ENCODE peak calls at places on chromosomes 4 and X, in nine cellular contexts. Q, C, K, G, R, N, P, A and F are unnamed samples.
A peak's percentile ranks its signal among the peaks of the same experiment; 100 is the strongest.

GRCh38 chr4:86506591-86506990 is 87.5 kb upstream of the PTPN13 start:
- DNase-seq in Q (no peak), C (no peak), K (no peak), G (no peak), R (no peak), N (no peak), P (no peak), A (no peak), F (peak; percentile 14)

GRCh38 chrX:31268359-31268758 is 196.5 kb upstream of the FTHL17 start:
- DNase-seq in Q (no peak), C (no peak), K (no peak), G (no peak), R (no peak), N (no peak), P (no peak), A (peak; percentile 16), F (peak; percentile 15)

GRCh38 chr4:42655921-42656735 is 777 bp downstream of the ATP8A1 start:
- DNase-seq in Q (no peak), C (peak; percentile 86), K (no peak), G (peak; percentile 72), R (peak; percentile 54), N (peak; percentile 8), P (peak; percentile 81), A (no peak), F (no peak)

GRCh38 chr4:38509551-38509950 is 154.4 kb upstream of the KLF3 start:
- DNase-seq in Q (no peak), C (peak; percentile 65), K (no peak), G (no peak), R (no peak), N (no peak), P (no peak), A (no peak), F (no peak)

GRCh38 chrX:110173192-110174175 is 144.4 kb downstream of the AMMECR1 start:
- DNase-seq in Q (no peak), C (no peak), K (no peak), G (no peak), R (peak; percentile 14), N (no peak), P (no peak), A (peak; percentile 23), F (peak; percentile 18)

GRCh38 chr4:20305976-20306375 is 54.3 kb downstream of the SLIT2 start:
- DNase-seq in Q (no peak), C (no peak), K (no peak), G (no peak), R (no peak), N (no peak), P (no peak), A (peak; percentile 59), F (peak; percentile 71)

GRCh38 chr4:40395908-40396806 is 61.0 kb downstream of the CHRNA9 start:
- DNase-seq in Q (no peak), C (no peak), K (no peak), G (peak; percentile 40), R (peak; percentile 98), N (no peak), P (no peak), A (no peak), F (peak; percentile 17)

GRCh38 chr4:169485084-169485483 is 127.3 kb downstream of the NEK1 start:
- DNase-seq in Q (peak; percentile 38), C (no peak), K (no peak), G (no peak), R (no peak), N (no peak), P (no peak), A (peak; percentile 63), F (peak; percentile 43)

GRCh38 chr4:2535386-2536192 is 858 bp upstream of the FAM193A start:
- DNase-seq in Q (no peak), C (peak; percentile 68), K (no peak), G (peak; percentile 72), R (peak; percentile 49), N (peak; percentile 57), P (peak; percentile 90), A (peak; percentile 5), F (peak; percentile 41)

GRCh38 chr4:44150091-44150576 is 298.5 kb downstream of the KCTD8 start:
- DNase-seq in Q (no peak), C (no peak), K (no peak), G (no peak), R (no peak), N (no peak), P (no peak), A (peak; percentile 66), F (peak; percentile 80)

GRCh38 chr4:85776579-85776978 is 301.6 kb downstream of the ARHGAP24 start:
- DNase-seq in Q (no peak), C (peak; percentile 32), K (no peak), G (no peak), R (no peak), N (no peak), P (no peak), A (peak; percentile 71), F (peak; percentile 72)

GRCh38 chr4:143358923-143359694 is 22.4 kb downstream of the GAB1 start:
- DNase-seq in Q (no peak), C (peak; percentile 80), K (peak; percentile 61), G (peak; percentile 60), R (peak; percentile 87), N (no peak), P (no peak), A (peak; percentile 93), F (peak; percentile 82)

GRCh38 chr4:143358419-143358818 is 21.7 kb downstream of the GAB1 start:
- DNase-seq in Q (no peak), C (no peak), K (no peak), G (no peak), R (no peak), N (no peak), P (no peak), A (no peak), F (no peak)

GRCh38 chr4:143362392-143363046 is 25.8 kb downstream of the GAB1 start:
- DNase-seq in Q (no peak), C (peak; percentile 49), K (no peak), G (no peak), R (no peak), N (no peak), P (no peak), A (no peak), F (no peak)

GRCh38 chr4:143359794-143360193 is 23.1 kb downstream of the GAB1 start:
- DNase-seq in Q (no peak), C (no peak), K (no peak), G (no peak), R (no peak), N (no peak), P (no peak), A (no peak), F (no peak)

DNA sequence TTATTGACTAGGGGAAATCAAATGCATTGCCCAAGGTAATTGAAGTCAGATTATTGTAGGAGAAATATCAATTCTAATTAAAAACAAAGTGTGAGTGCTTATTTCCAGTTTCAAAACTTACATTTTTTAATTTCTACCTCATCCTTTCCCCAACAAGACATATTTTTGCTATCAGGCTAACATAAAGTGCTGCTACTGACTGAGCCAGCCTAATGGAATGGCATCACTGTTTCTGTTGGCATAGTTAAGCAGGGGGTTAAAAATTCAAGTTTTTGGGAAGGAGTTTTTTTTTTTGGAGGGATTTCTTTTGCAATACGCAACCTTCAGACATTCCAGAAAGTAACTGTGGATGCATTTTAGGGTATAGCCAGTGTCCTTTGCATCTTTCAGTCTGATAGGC is 24.2 kb downstream of the GAB1 start:
- DNase-seq in Q (no peak), C (no peak), K (no peak), G (no peak), R (no peak), N (no peak), P (no peak), A (no peak), F (peak; percentile 70)
- H3K4me3 ChIP-seq in Q (no peak overlapping the region), C (no peak overlapping the region), K (no peak overlapping the region), G (no peak overlapping the region), R (no peak overlapping the region), N (no peak overlapping the region), P (no peak overlapping the region), A (no peak overlapping the region), F (no peak overlapping the region)

GRCh38 chr4:183987987-183988392 is 82.9 kb downstream of the STOX2 start:
- DNase-seq in Q (peak; percentile 47), C (no peak), K (peak; percentile 31), G (peak; percentile 54), R (peak; percentile 63), N (peak; percentile 83), P (peak; percentile 78), A (peak; percentile 95), F (peak; percentile 92)

GRCh38 chr4:183987529-183987946 is 82.4 kb downstream of the STOX2 start:
- DNase-seq in Q (peak; percentile 23), C (no peak), K (no peak), G (peak; percentile 77), R (peak; percentile 52), N (peak; percentile 60), P (peak; percentile 90), A (peak; percentile 91), F (peak; percentile 91)

GRCh38 chr4:183989471-183989870 is 84.4 kb downstream of the STOX2 start:
- DNase-seq in Q (peak; percentile 8), C (no peak), K (no peak), G (no peak), R (no peak), N (no peak), P (no peak), A (peak; percentile 83), F (peak; percentile 95)

GRCh38 chr4:183989931-183990330 is 84.8 kb downstream of the STOX2 start:
- DNase-seq in Q (no peak), C (no peak), K (no peak), G (no peak), R (no peak), N (no peak), P (no peak), A (peak; percentile 40), F (no peak)

DNA sequence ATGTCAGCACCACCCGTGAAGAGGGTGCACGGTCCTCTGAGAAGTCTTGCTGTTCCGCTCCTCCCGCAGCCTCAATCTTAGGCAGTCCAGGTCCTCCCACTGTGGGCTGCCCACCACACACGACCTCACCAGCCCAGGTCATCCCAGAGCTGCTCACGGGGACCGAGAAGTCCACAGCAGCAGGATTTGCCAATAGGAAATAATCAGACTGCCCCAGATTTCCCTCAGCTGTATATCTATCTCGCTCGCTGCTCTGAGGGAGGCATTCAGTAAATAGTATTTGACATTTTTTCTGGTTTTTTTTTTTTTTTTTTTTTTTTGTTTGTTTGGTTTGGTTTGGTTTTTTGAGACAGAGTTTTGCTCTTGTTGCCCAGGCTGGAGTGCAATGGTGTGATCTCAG is 83.8 kb downstream of the STOX2 start:
- DNase-seq in Q (no peak), C (no peak), K (no peak), G (no peak), R (no peak), N (no peak), P (no peak), A (no peak), F (no peak)
- H3K4me3 ChIP-seq in Q (no peak overlapping the region), C (no peak overlapping the region), K (no peak overlapping the region), G (no peak overlapping the region), R (no peak overlapping the region), N (peak overlapping the region; percentile 7), P (no peak overlapping the region), A (peak overlapping the region; percentile 4), F (no peak overlapping the region)

DNA sequence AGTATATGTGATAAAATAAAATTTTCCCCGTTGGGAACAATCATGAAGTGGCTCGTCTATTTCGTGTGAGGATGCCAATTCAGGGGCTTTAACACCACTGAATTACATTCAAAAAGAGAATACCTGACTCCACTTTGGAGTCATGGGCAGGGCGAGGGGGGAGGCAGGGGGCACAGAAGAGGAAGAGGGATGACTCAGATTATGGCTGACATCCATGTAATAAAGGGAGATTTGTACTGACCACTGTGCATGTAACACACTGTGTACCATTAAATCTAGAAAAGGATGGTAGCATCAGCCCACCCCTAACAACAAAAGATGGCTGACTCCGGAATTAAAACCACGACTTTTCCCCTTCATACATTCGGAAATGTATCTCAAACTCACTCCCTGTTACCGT is 1.3 kb downstream of the SLC9A7 start:
- DNase-seq in Q (no peak), C (peak; percentile 10), K (no peak), G (no peak), R (no peak), N (no peak), P (no peak), A (peak; percentile 33), F (peak; percentile 23)
- H3K4me3 ChIP-seq in Q (peak overlapping the region; percentile 76), C (peak overlapping the region; percentile 64), K (peak overlapping the region; percentile 55), G (no peak overlapping the region), R (no peak overlapping the region), N (no peak overlapping the region), P (no peak overlapping the region), A (peak overlapping the region; percentile 83), F (peak overlapping the region; percentile 66)

GRCh38 chr4:125682730-125683129 is 368.0 kb downstream of the FAT4 start:
- DNase-seq in Q (no peak), C (no peak), K (no peak), G (no peak), R (no peak), N (no peak), P (no peak), A (no peak), F (no peak)
- H3K4me3 ChIP-seq in Q (no peak overlapping the region), C (no peak overlapping the region), K (no peak overlapping the region), G (no peak overlapping the region), R (no peak overlapping the region), N (no peak overlapping the region), P (no peak overlapping the region), A (no peak overlapping the region), F (no peak overlapping the region)